ENCODE peak calls at places on chromosomes 4 and X, in nine cellular contexts. T is lower lobe of right lung, F is GM10248, A is brain microvascular endothelial cell, K is lung, N is astrocyte of the cerebellum, S is Calu3, H is pancreas, Q is ovary. W is an unnamed sample.

GRCh38 chr4:73523126-73523525 is 41.6 kb downstream of the AFM start:
- DNase-seq in N (no peak), K (no peak), T (no peak), H (no peak), F (no peak), Q (no peak), A (no peak), S (no peak), W (no peak)

GRCh38 chr4:67680568-67681222 is 20.3 kb downstream of the UBA6 start:
- DNase-seq in N (no peak), A (peak), F (no peak), K (no peak), Q (no peak), S (no peak), T (no peak), H (no peak), W (no peak)

GRCh38 chrX:69085151-69085550 is 80.1 kb downstream of the PJA1 start:
- DNase-seq in F (no peak), A (no peak), K (no peak), H (no peak), N (no peak), T (no peak), S (no peak), Q (no peak), W (no peak)

GRCh38 chr4:125101706-125102105 is 213.0 kb upstream of the FAT4 start:
- DNase-seq in A (no peak), Q (no peak), N (no peak), H (no peak), F (no peak), K (no peak), S (no peak), T (no peak), W (no peak)

GRCh38 chr4:138893991-138894390 is 121.6 kb upstream of the NOCT start:
- DNase-seq in T (no peak), S (no peak), Q (no peak), A (no peak), F (no peak), K (no peak), H (no peak), N (no peak), W (no peak)

GRCh38 chrX:50768801-50769200 is 45.2 kb downstream of the SHROOM4 start:
- DNase-seq in A (no peak), Q (no peak), S (no peak), N (no peak), K (no peak), H (no peak), T (no peak), F (no peak), W (no peak)

GRCh38 chr4:55499495-55499894 is 47.2 kb downstream of the CLOCK start:
- DNase-seq in H (no peak), Q (no peak), F (no peak), S (no peak), A (no peak), K (no peak), T (no peak), N (no peak), W (no peak)

GRCh38 chr4:123299212-123299651 is 97.4 kb upstream of the SPRY1 start:
- DNase-seq in N (peak), S (no peak), A (peak), T (no peak), H (no peak), K (no peak), F (no peak), Q (no peak), W (peak)

GRCh38 chr4:42570221-42570620 is 86.7 kb downstream of the ATP8A1 start:
- DNase-seq in T (peak), H (no peak), A (no peak), S (no peak), F (no peak), N (no peak), K (peak), Q (no peak), W (no peak)

GRCh38 chr4:169724251-169724650 is 33.5 kb downstream of the HPF1 start:
- DNase-seq in T (no peak), K (no peak), N (peak), S (no peak), F (no peak), A (peak), H (no peak), Q (no peak), W (peak)

GRCh38 chrX:136162827-136163427 is 15.6 kb downstream of the FHL1 start:
- DNase-seq in K (no peak), F (peak), Q (peak), H (peak), A (peak), S (peak), N (no peak), T (peak), W (no peak)

GRCh38 chrX:8755116-8755515 is 23.2 kb upstream of the ANOS1 start:
- DNase-seq in T (no peak), H (no peak), A (no peak), K (no peak), N (no peak), F (no peak), Q (no peak), S (no peak), W (no peak)

GRCh38 chr4:37685726-37686372 is 327 bp downstream of the RELL1 start:
- DNase-seq in Q (peak), H (no peak), K (peak), T (no peak), A (peak), F (peak), N (no peak), S (no peak), W (no peak)

GRCh38 chr4:116515959-116516358 is 569.4 kb downstream of the TRAM1L1 start:
- DNase-seq in Q (no peak), T (peak), A (no peak), N (no peak), K (peak), S (peak), H (no peak), F (no peak), W (no peak)

GRCh38 chr4:38600575-38600974 is 63.4 kb upstream of the KLF3 start:
- DNase-seq in Q (no peak), T (no peak), S (no peak), N (no peak), H (no peak), F (no peak), K (no peak), A (no peak), W (no peak)

GRCh38 chrX:116596010-116596409 is 133.2 kb upstream of the CT83 start:
- DNase-seq in N (no peak), T (no peak), H (no peak), S (no peak), K (no peak), F (no peak), A (no peak), Q (no peak), W (no peak)

GRCh38 chr4:140612356-140612755 is 43.6 kb upstream of the UCP1 start:
- DNase-seq in H (no peak), S (no peak), A (no peak), K (no peak), Q (no peak), T (no peak), F (no peak), N (no peak), W (no peak)

GRCh38 chr4:2805712-2806391 is 13.0 kb downstream of the SH3BP2 start:
- DNase-seq in Q (no peak), F (no peak), N (no peak), T (peak), K (peak), S (peak), A (no peak), H (peak), W (no peak)

GRCh38 chrX:7214251-7214650 is 66.3 kb upstream of the PUDP start:
- DNase-seq in F (no peak), A (no peak), N (no peak), K (no peak), Q (no peak), H (no peak), T (no peak), S (no peak), W (no peak)

GRCh38 chr4:1569461-1570151 is 114.5 kb downstream of the FAM53A start:
- DNase-seq in K (no peak), H (peak), A (no peak), Q (no peak), F (no peak), T (no peak), S (no peak), N (no peak), W (no peak)

GRCh38 chr4:137755033-137755471 is 222.8 kb upstream of the PCDH18 start:
- DNase-seq in N (no peak), F (no peak), S (no peak), H (no peak), K (no peak), A (peak), T (no peak), Q (no peak), W (peak)

GRCh38 chrX:1874899-1875298 is 260.0 kb downstream of the ASMT start:
- DNase-seq in N (no peak), T (no peak), S (no peak), K (no peak), F (no peak), H (no peak), Q (no peak), A (no peak), W (no peak)

GRCh38 chr4:10066206-10066605 is 44.9 kb upstream of the SLC2A9 start:
- DNase-seq in K (no peak), N (no peak), S (no peak), F (no peak), T (no peak), H (no peak), A (no peak), Q (no peak), W (no peak)

GRCh38 chr4:12729384-12729783 is 754.8 kb downstream of the RAB28 start:
- DNase-seq in N (peak), K (no peak), S (no peak), T (no peak), H (no peak), F (peak), Q (no peak), A (no peak), W (no peak)

GRCh38 chrX:136639506-136640176 is 8.3 kb upstream of the CD40LG start:
- DNase-seq in A (peak), T (no peak), Q (no peak), K (no peak), F (no peak), S (no peak), H (no peak), N (no peak), W (no peak)

GRCh38 chr4:25379591-25379990 is 2.5 kb downstream of the ANAPC4 start:
- DNase-seq in K (no peak), S (no peak), N (no peak), Q (no peak), A (no peak), H (no peak), F (no peak), T (no peak), W (no peak)

GRCh38 chrX:47776301-47776700 is 60.4 kb upstream of the ZNF81 start:
- DNase-seq in H (no peak), K (no peak), T (no peak), S (no peak), Q (no peak), F (no peak), N (no peak), A (no peak), W (no peak)

GRCh38 chrX:17375631-17376380 is 806 bp downstream of the NHS start:
- DNase-seq in A (no peak), S (peak), T (no peak), Q (peak), K (no peak), N (no peak), H (peak), F (no peak), W (no peak)

GRCh38 chrX:17377047-17377692 is 2.2 kb downstream of the NHS start:
- DNase-seq in T (no peak), Q (peak), K (no peak), S (peak), F (no peak), H (no peak), A (no peak), N (no peak), W (no peak)

GRCh38 chrX:17375361-17375630 is 296 bp downstream of the NHS start:
- DNase-seq in H (no peak), A (no peak), K (no peak), S (no peak), N (no peak), Q (no peak), F (peak), T (no peak), W (no peak)

GRCh38 chrX:17377795-17378194 is 2.8 kb downstream of the NHS start:
- DNase-seq in A (no peak), F (no peak), S (peak), T (no peak), K (no peak), N (no peak), Q (no peak), H (no peak), W (no peak)

GRCh38 chrX:17376381-17377046 is 1.5 kb downstream of the NHS start:
- DNase-seq in F (no peak), H (no peak), S (peak), Q (peak), T (no peak), N (no peak), A (no peak), K (no peak), W (no peak)
- TF ChIP-seq CTCF in F (no peak), H (no peak), S (no peak), Q (no peak), T (no peak), N (no peak), A (no peak), K (no peak), W (no peak)

GRCh38 chrX:108246304-108246954 is 154.9 kb downstream of the ATG4A start:
- DNase-seq in Q (no peak), A (no peak), H (no peak), N (no peak), F (no peak), T (no peak), K (no peak), S (no peak), W (no peak)

GRCh38 chrX:108250654-108251579 is 159.3 kb downstream of the ATG4A start:
- DNase-seq in K (no peak), Q (no peak), F (no peak), A (no peak), N (no peak), S (no peak), T (no peak), H (no peak), W (no peak)

DNA sequence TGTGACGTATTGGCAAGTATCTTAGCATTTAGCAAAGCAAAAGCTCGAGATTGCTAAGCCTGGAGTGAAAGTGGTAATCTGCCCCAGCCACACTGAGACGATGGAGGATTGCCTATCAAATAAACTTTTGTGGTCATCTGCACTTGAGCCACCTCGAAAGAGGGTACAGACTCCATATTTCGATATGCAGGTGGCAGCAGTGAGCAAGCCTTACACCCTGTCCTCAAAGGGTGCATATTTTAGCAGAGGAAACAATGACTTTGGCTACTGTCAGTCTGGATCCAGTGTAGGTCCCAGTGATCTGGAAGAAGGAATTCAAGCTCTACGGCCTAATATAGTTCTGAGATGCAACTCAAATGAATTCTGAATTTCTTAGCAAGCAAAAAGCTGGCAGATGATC is 153.9 kb downstream of the ATG4A start:
- DNase-seq in S (no peak), H (no peak), Q (no peak), A (no peak), N (no peak), T (no peak), F (no peak), K (no peak), W (no peak)
- TF ChIP-seq CTCF in S (no peak), H (no peak), Q (no peak), A (no peak), N (no peak), T (no peak), F (no peak), K (no peak), W (no peak)

GRCh38 chr4:164383187-164384181 is 370.4 kb upstream of the SMIM31 start:
- DNase-seq in S (no peak), K (no peak), N (peak), A (peak), T (no peak), Q (peak), H (peak), F (no peak), W (no peak)
- TF ChIP-seq CTCF in S (no peak), K (no peak), N (peak), A (peak), T (no peak), Q (no peak), H (no peak), F (no peak), W (peak)

DNA sequence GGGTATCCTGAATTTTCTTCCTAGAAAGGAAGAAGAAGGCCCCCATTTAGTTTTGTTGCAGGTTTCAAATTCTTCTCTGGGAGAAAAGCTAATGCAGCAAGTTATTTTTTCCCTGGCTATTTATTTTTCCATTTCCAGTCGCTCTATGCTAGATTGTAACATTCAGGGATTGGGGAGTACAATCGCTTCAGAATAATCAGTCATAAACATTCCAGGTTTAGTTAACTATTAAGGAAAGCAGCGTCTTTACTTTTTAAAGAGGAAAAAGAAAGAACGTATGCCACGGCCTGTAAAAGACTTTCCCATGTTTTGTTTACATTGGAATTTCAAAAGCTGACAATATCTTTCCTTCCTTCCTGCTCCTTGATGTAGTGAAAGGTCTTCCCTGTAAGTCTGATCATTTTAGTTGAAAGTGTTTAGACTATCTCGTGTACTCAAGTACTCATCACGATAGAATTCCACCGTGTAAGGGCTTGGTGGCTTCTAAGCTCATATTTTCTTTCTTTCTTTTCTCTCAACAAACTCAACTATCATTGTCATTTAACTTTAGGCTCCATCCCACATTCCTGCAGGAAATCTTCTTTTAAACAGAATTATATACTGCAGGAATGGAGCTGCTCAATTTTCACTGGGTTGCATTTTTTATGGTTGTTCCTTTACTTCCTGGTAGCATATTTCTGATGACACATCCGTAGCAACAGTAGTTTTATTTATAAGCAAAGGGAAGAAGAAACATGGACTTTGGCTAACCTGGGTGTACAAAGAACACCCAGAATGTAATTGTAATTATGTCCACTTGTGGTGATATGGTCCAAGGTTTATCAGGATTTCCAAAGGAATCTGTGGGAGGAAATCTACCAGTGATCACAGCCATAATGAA is 213.1 kb upstream of the FAT1 start:
- DNase-seq in H (no peak), A (peak), S (peak), Q (no peak), K (no peak), T (no peak), N (peak), F (no peak), W (peak)
- TF ChIP-seq CTCF in H (peak), A (peak), S (no peak), Q (no peak), K (no peak), T (peak), N (peak), F (no peak), W (peak)

DNA sequence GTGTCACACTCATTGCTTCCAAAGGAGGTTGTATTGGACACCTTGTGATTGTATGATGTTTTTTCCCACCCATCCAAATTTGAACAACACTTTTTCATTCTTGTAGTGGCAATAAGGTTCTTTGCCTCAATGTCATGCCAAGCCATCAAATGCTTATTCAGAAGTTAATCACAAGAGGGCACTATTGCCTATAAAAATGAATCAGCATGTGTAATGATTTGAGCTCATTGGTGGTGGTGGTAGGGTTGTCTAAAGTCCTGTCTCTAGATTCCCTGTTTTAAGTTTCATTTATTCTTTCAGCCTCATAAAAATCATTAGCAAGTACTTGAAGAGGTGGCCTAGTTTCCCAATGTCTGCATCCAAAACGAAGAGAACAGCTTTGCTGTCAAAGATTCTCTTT is 37.0 kb downstream of the IRS4 start:
- DNase-seq in N (peak), F (peak), H (no peak), A (peak), K (no peak), T (no peak), S (no peak), Q (no peak), W (peak)
- TF ChIP-seq CTCF in N (peak), F (peak), H (peak), A (peak), K (no peak), T (peak), S (no peak), Q (no peak), W (peak)

DNA sequence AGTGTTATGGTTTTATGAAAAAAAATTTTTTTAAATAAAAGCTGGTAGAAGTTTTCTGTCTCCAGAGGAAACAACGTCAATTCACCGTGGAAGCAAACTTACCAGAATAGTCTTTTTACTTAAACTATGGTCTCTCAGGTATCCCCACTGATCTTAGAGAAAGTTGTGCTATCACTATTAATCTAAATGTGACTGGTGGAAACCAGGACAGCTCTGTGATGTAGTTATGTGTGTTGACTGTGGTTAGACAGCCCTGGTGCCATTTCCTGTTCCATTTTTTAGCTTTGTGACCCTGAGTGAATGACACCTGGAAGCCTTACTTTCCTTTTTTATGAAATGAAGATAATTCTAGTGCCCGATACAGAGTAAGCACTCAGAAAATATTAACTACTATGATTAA is 111.8 kb upstream of the HUWE1 start:
- DNase-seq in K (no peak), Q (no peak), N (no peak), F (no peak), T (no peak), A (no peak), S (no peak), H (no peak), W (no peak)
- TF ChIP-seq CTCF in K (no peak), Q (no peak), N (no peak), F (no peak), T (no peak), A (no peak), S (no peak), H (no peak), W (no peak)